ENCODE peak calls at places on chromosomes 7 and 10, in four cellular contexts. H is ovary, G is GM06990, R is B cell. O is an unnamed sample.
A peak's percentile ranks its signal among the peaks of the same experiment; 100 is the strongest.

GRCh38 chr10:56763090-56763489 is 402.0 kb upstream of the ZWINT start:
- DNase-seq in H (no peak), G (no peak), R (no peak), O (no peak)

GRCh38 chr7:102220229-102220850 is 66.3 kb upstream of the SH2B2 start:
- DNase-seq in H (no peak), G (no peak), R (no peak), O (no peak)

GRCh38 chr7:80107278-80107677 is 27.4 kb upstream of the GNAI1 start:
- DNase-seq in H (no peak), G (no peak), R (no peak), O (no peak)

GRCh38 chr10:7718685-7719084 is 15.6 kb downstream of the ITIH2 start:
- DNase-seq in H (no peak), G (no peak), R (no peak), O (no peak)

GRCh38 chr7:30184804-30185487 is 50.2 kb downstream of the MTURN start:
- DNase-seq in H (no peak), G (peak; percentile 32), R (no peak), O (no peak)

GRCh38 chr7:157518514-157519175 is 181.8 kb downstream of the DNAJB6 start:
- DNase-seq in H (peak; percentile 1), G (no peak), R (no peak), O (no peak)

GRCh38 chr10:10816453-10816852 is 201.2 kb upstream of the CELF2 start:
- DNase-seq in H (no peak), G (no peak), R (no peak), O (no peak)

GRCh38 chr7:157831143-157831900 is 494.5 kb downstream of the DNAJB6 start:
- DNase-seq in H (no peak), G (no peak), R (no peak), O (no peak)

GRCh38 chr10:51993475-51993874 is 294.1 kb upstream of the CSTF2T start:
- DNase-seq in H (no peak), G (no peak), R (no peak), O (no peak)

GRCh38 chr7:8379264-8379663 is 54.1 kb upstream of the NXPH1 start:
- DNase-seq in H (no peak), G (no peak), R (no peak), O (no peak)

GRCh38 chr10:133335238-133336122 is 1.2 kb downstream of the CALY start:
- DNase-seq in H (peak; percentile 81), G (no peak), R (peak; percentile 80), O (peak; percentile 51)

GRCh38 chr7:47406766-47407129 is 175.2 kb downstream of the TNS3 start:
- DNase-seq in H (no peak), G (no peak), R (no peak), O (no peak)

DNA sequence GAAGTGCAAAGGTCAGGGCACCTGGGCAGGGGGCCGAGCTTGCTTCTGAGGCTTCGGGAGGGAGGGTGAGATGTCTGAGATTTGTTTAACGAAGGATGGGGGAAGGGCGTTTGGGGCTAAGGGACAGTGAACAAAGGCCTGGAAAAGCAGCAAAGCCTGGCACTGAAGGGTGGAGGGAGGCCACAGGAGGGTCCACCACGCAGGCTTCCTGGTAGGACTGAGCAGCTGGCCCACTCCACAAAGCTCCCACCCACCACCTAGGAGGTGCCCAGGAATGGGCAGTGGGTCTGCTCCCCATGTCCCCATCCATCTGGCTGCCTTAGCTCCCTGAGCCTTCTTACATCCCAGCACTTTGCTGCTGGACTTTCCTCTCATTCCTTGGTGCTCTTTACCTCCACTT is 39.4 kb upstream of the CXCL12 start:
- DNase-seq in H (no peak), G (no peak), R (no peak), O (no peak)
- TF ChIP-seq CTCF in H (no peak), G (no peak), R (no peak), O (no peak)

DNA sequence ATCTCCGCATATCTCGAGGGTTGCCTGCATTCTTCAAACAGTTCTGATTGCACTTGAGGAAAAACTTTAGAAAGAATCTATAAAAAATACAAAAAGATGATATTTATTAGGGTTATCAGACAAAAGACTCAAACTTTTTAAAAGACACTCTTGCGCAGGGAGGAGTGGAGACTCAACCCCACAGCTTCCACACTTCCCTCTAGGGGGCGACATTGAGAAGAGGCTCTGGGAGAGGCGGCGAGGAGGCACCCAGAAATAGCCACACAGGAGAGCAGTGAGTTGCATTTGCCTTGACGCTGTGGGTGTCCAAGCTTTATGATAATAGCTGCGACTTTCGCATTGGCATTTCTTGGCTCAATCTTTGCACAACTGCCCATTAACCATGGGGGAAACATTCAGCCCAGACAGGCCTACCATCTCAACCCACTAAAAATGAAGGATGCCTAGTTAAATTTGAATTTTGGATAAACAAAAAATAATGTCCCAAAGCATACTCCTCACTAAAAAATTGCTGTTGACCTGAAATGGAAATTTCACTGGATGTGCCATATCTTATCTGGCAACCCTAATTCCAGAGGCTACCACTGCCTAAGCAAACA is 86.2 kb downstream of the EBF3 start:
- DNase-seq in H (no peak), G (no peak), R (no peak), O (peak; percentile 42)
- TF ChIP-seq CTCF in H (no peak), G (peak; percentile 52), R (peak; percentile 46), O (peak; percentile 59)

DNA sequence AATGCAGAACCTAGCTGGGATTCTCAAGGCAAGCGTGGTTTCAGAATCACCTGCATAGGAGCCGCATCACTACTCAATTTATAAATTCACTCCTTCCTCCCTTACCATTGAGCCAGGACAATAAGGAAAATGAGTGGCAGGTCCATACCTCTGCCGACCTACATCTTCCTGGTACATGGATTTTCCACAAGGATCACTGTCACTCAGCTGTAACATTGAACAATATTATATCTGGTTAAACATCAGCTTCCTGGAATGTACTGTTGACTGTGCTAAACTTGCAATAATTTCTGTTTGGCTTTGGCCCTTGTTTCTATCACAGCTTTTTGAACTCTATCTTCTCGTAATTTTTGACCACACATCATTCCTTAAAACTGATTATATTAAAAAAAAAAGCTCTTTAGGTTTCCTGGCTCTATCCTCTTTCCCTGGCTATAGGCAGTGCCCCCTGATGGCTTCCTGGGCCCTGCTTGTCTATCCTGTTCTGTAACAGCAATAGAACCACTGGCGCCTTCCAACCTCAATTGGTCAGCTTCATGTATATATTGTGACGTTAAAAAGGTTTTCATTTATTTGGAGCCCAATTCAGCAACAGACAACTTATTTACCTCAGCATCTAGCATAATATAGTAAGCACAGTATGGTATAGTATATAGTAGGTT is 59.2 kb downstream of the RNLS start:
- DNase-seq in H (no peak), G (no peak), R (no peak), O (no peak)
- TF ChIP-seq CTCF in H (no peak), G (no peak), R (no peak), O (no peak)

DNA sequence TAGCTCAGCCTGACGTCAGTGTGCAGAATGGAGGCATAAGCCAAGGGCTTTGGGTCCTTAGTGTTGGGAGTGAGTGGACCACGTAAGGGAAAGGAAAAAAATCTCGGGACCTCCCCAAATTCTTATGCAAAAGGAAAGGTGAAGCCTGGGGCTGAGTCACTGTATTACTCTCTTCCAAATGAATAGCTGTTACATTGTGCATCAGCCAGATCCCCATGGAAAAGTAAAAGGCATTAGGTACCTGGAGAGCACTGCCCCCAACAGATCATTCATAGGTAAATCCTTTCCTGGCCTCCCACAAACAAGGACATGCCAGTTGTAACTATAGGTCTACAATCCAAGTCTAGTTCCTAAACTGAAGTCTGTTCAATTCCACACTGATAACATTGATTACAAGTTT is 170.5 kb downstream of the C1GALT1 start:
- DNase-seq in H (no peak), G (no peak), R (no peak), O (no peak)
- TF ChIP-seq CTCF in H (no peak), G (peak; percentile 17), R (no peak), O (no peak)

DNA sequence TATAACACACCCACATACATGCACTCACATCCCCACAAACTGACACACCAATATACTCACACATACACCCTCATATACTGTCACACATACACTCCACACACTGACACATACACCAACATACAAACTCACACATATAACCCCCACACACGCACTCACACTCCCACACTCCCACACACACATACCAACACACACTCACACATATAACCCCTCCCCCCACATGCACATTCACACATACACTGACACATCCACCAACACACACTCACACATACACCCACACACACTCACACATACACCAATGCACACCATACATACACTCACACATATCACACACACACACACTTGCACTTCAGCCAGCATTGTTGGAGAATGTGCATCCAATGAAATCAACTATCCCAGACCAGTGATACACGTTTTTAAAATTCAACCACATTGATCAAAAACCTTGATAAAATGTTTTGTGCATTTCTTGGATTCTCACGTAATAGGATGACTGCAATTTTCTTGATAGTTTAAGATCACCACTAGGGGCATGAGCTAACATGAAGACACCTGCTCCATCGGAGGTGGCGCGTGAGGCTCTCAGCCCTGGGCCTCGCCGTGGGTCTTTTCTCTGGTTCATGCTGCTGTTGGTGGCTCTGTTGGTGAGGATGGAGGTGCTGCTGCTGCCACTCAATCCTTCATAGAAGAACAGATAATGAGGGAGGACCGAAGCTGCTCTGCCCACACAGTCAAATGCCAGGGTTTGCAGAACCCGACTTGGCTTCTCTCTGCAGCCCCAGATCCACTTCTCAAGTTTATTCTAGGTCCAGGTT is 32.1 kb upstream of the CHST15 start:
- DNase-seq in H (no peak), G (no peak), R (no peak), O (no peak)
- TF ChIP-seq CTCF in H (no peak), G (peak; percentile 45), R (peak; percentile 70), O (peak; percentile 56)